ENCODE peak calls at places on chromosomes 13 and 19, in eight cellular contexts. K is HT1080; W is SK-MEL-5; Q is NCI-H524; T is effector memory CD4-positive, alpha-beta T cell; I is stimulated activated CD4-positive, alpha-beta T cell treated with anti-CD3 and anti-CD28 coated beads, Interleukin-4, amount 100 ng/mL, for 48 hours; Z is stimulated activated naive CD8-positive, alpha-beta T cell treated with anti-CD3 and anti-CD28 coated beads, Interleukin-15, Interleukin-2, amounts not matched to agents 100 U/mL and 50 U/mL, for 24 hours; B is iris pigment epithelial cell. O is an unnamed sample.

GRCh38 chr19:313988-314815 is 23.0 kb upstream of the PLPP2 start:
- DNase-seq in K (no peak), W (no peak), Q (no peak), T (no peak), I (no peak), Z (no peak), B (no peak), O (no peak)

GRCh38 chr13:60591348-60591747 is 194.3 kb downstream of the TDRD3 start:
- DNase-seq in K (peak), W (no peak), Q (no peak), T (no peak), I (no peak), Z (no peak), B (peak), O (peak)

GRCh38 chr13:52779028-52779612 is 39.5 kb upstream of the CNMD start:
- DNase-seq in K (no peak), W (peak), Q (peak), T (no peak), I (no peak), Z (no peak), B (no peak), O (no peak)

GRCh38 chr19:41957838-41958366 is 1.2 kb downstream of the RABAC1 start:
- DNase-seq in K (peak), W (peak), Q (peak), T (no peak), I (no peak), Z (peak), B (peak), O (peak)

GRCh38 chr13:113959198-113959597 is 14.7 kb downstream of the C13orf46 start:
- DNase-seq in K (peak), W (peak), Q (no peak), T (no peak), I (no peak), Z (no peak), B (no peak), O (peak)

GRCh38 chr19:35476149-35476548 is 14.1 kb downstream of the KRTDAP start:
- DNase-seq in K (no peak), W (peak), Q (no peak), T (no peak), I (peak), Z (peak), B (no peak), O (no peak)

GRCh38 chr19:48524728-48525127 is 13.1 kb upstream of the LMTK3 start:
- DNase-seq in K (no peak), W (no peak), Q (no peak), T (no peak), I (no peak), Z (no peak), B (no peak), O (no peak)

GRCh38 chr13:101425623-101426022 is 9.3 kb upstream of the NALCN start:
- DNase-seq in K (no peak), W (no peak), Q (no peak), T (no peak), I (no peak), Z (no peak), B (no peak), O (no peak)

GRCh38 chr13:88154001-88154400 is 482.8 kb downstream of the SLITRK5 start:
- DNase-seq in K (no peak), W (no peak), Q (no peak), T (no peak), I (no peak), Z (no peak), B (no peak), O (no peak)

GRCh38 chr13:95784891-95785290 is 108.0 kb downstream of the DNAJC3 start:
- DNase-seq in K (peak), W (no peak), Q (no peak), T (no peak), I (no peak), Z (no peak), B (peak), O (peak)

GRCh38 chr13:98454389-98454881 is 122.5 kb downstream of the STK24 start:
- DNase-seq in K (no peak), W (peak), Q (no peak), T (no peak), I (no peak), Z (no peak), B (peak), O (peak)

GRCh38 chr13:50550151-50550550 is 293.3 kb downstream of the DLEU7 start:
- DNase-seq in K (no peak), W (no peak), Q (no peak), T (no peak), I (no peak), Z (no peak), B (no peak), O (no peak)

GRCh38 chr19:18097217-18097992 is at the start of gene MAST3:
- DNase-seq in K (no peak), W (peak), Q (peak), T (peak), I (peak), Z (peak), B (peak), O (peak)

GRCh38 chr13:21338651-21339278 is 120.3 kb downstream of the ZDHHC20 start:
- DNase-seq in K (no peak), W (no peak), Q (no peak), T (no peak), I (no peak), Z (no peak), B (no peak), O (no peak)

GRCh38 chr13:99432637-99433542 is 68.4 kb upstream of the TM9SF2 start:
- DNase-seq in K (peak), W (no peak), Q (no peak), T (peak), I (peak), Z (peak), B (peak), O (peak)

GRCh38 chr13:32783067-32783466 is 196.8 kb downstream of the PDS5B start:
- DNase-seq in K (peak), W (no peak), Q (no peak), T (no peak), I (no peak), Z (no peak), B (peak), O (peak)

GRCh38 chr19:10320602-10321416 is 5.0 kb upstream of the FDX2 start:
- DNase-seq in K (no peak), W (no peak), Q (no peak), T (no peak), I (no peak), Z (no peak), B (no peak), O (no peak)

GRCh38 chr13:113049521-113049941 is 56.1 kb upstream of the F7 start:
- DNase-seq in K (no peak), W (no peak), Q (peak), T (no peak), I (no peak), Z (no peak), B (no peak), O (no peak)

GRCh38 chr19:35299523-35300339 is 7.8 kb downstream of the MAG start:
- DNase-seq in K (no peak), W (no peak), Q (no peak), T (no peak), I (no peak), Z (peak), B (no peak), O (no peak)

GRCh38 chr13:31322025-31322424 is 122.2 kb downstream of the B3GLCT start:
- DNase-seq in K (no peak), W (no peak), Q (no peak), T (no peak), I (no peak), Z (no peak), B (peak), O (peak)